ENCODE peak calls at places on chromosomes 4 and X, in four cellular contexts. One of them, this sample, is unnamed.

GRCh38 chrX:47169273-47169672 is 24.3 kb downstream of the RBM10 start:
- DNase-seq in NCI-H460: no peak
- DNase-seq in glomerular endothelial cell: no peak
- DNase-seq in IMR-90: no peak
- DNase-seq in this sample: no peak

GRCh38 chr4:52051213-52051614 is at the start of gene SPATA18:
- DNase-seq in NCI-H460: no peak
- DNase-seq in IMR-90: no peak
- DNase-seq in glomerular endothelial cell: no peak
- DNase-seq in this sample: no peak

GRCh38 chrX:40504801-40505605 is 75.8 kb upstream of the ATP6AP2 start:
- DNase-seq in IMR-90: peak; percentile 86
- DNase-seq in NCI-H460: no peak
- DNase-seq in glomerular endothelial cell: no peak
- DNase-seq in this sample: no peak

GRCh38 chr4:15918484-15919129 is 19.9 kb downstream of the FGFBP1 start:
- DNase-seq in glomerular endothelial cell: no peak
- DNase-seq in IMR-90: no peak
- DNase-seq in NCI-H460: no peak
- DNase-seq in this sample: no peak

GRCh38 chr4:184136525-184136924 is 81.1 kb downstream of the ENPP6 start:
- DNase-seq in NCI-H460: no peak
- DNase-seq in IMR-90: no peak
- DNase-seq in glomerular endothelial cell: no peak
- DNase-seq in this sample: no peak

GRCh38 chrX:120456973-120457372 is 12.1 kb downstream of the LAMP2 start:
- DNase-seq in NCI-H460: no peak
- DNase-seq in glomerular endothelial cell: no peak
- DNase-seq in IMR-90: peak; percentile 21
- DNase-seq in this sample: no peak

GRCh38 chr4:10722957-10723356 is 38.4 kb upstream of the CLNK start:
- DNase-seq in IMR-90: no peak
- DNase-seq in glomerular endothelial cell: no peak
- DNase-seq in NCI-H460: no peak
- DNase-seq in this sample: no peak

GRCh38 chr4:153651041-153651960 is 32.8 kb upstream of the TLR2 start:
- DNase-seq in IMR-90: no peak
- DNase-seq in NCI-H460: no peak
- DNase-seq in glomerular endothelial cell: no peak
- DNase-seq in this sample: no peak

GRCh38 chr4:98673978-98674377 is 15.6 kb upstream of the TSPAN5 start:
- DNase-seq in glomerular endothelial cell: no peak
- DNase-seq in NCI-H460: no peak
- DNase-seq in IMR-90: peak; percentile 54
- DNase-seq in this sample: no peak

GRCh38 chr4:184064877-184065276 is 152.8 kb downstream of the ENPP6 start:
- DNase-seq in NCI-H460: no peak
- DNase-seq in glomerular endothelial cell: no peak
- DNase-seq in IMR-90: no peak
- DNase-seq in this sample: no peak

GRCh38 chr4:1293981-1294380 is 4.3 kb downstream of the MAEA start:
- DNase-seq in NCI-H460: no peak
- DNase-seq in IMR-90: no peak
- DNase-seq in glomerular endothelial cell: no peak
- DNase-seq in this sample: no peak

GRCh38 chrX:38817004-38817703 is 15.9 kb downstream of the MID1IP1 start:
- DNase-seq in IMR-90: peak; percentile 43
- DNase-seq in glomerular endothelial cell: no peak
- DNase-seq in NCI-H460: peak; percentile 46
- DNase-seq in this sample: no peak

This sample was measured in SK-N-MC.